ENCODE peak calls at places on chromosomes 13 and 19, in nine cellular contexts. One of them, this sample, is unnamed.

GRCh38 chr13:112244495-112245177 is 131.5 kb upstream of the SPACA7 start:
- DNase-seq in body of pancreas: no peak
- DNase-seq in cardiac fibroblast: no peak
- DNase-seq in BJ: no peak
- DNase-seq in fibroblast of the aortic adventitia: no peak
- DNase-seq in endothelial cell of umbilical vein: no peak
- DNase-seq in IMR-90: no peak
- DNase-seq in ovary: no peak
- DNase-seq in GM12865: no peak
- DNase-seq in this sample: no peak

GRCh38 chr19:41411682-41412265 is 14.2 kb downstream of the BCKDHA start:
- DNase-seq in body of pancreas: peak; percentile 39
- DNase-seq in cardiac fibroblast: no peak
- DNase-seq in BJ: no peak
- DNase-seq in fibroblast of the aortic adventitia: no peak
- DNase-seq in endothelial cell of umbilical vein: no peak
- DNase-seq in IMR-90: no peak
- DNase-seq in ovary: no peak
- DNase-seq in GM12865: no peak
- DNase-seq in this sample: peak; percentile 40

GRCh38 chr19:42201489-42202289 is 15.8 kb downstream of the DEDD2 start:
- DNase-seq in body of pancreas: no peak
- DNase-seq in cardiac fibroblast: no peak
- DNase-seq in BJ: no peak
- DNase-seq in fibroblast of the aortic adventitia: no peak
- DNase-seq in endothelial cell of umbilical vein: no peak
- DNase-seq in IMR-90: no peak
- DNase-seq in ovary: no peak
- DNase-seq in GM12865: peak; percentile 78
- DNase-seq in this sample: no peak

GRCh38 chr13:111550062-111550461 is 229.6 kb downstream of the TEX29 start:
- DNase-seq in body of pancreas: no peak
- DNase-seq in cardiac fibroblast: no peak
- DNase-seq in BJ: no peak
- DNase-seq in fibroblast of the aortic adventitia: no peak
- DNase-seq in endothelial cell of umbilical vein: no peak
- DNase-seq in IMR-90: no peak
- DNase-seq in ovary: no peak
- DNase-seq in GM12865: no peak
- DNase-seq in this sample: no peak

GRCh38 chr19:31257025-31257424 is 92.2 kb downstream of the TSHZ3 start:
- DNase-seq in body of pancreas: no peak
- DNase-seq in cardiac fibroblast: no peak
- DNase-seq in BJ: no peak
- DNase-seq in fibroblast of the aortic adventitia: no peak
- DNase-seq in endothelial cell of umbilical vein: no peak
- DNase-seq in IMR-90: no peak
- DNase-seq in ovary: no peak
- DNase-seq in GM12865: no peak
- DNase-seq in this sample: no peak

GRCh38 chr19:1135454-1135853 is 31.7 kb downstream of the GPX4 start:
- DNase-seq in body of pancreas: no peak
- DNase-seq in cardiac fibroblast: no peak
- DNase-seq in BJ: no peak
- DNase-seq in fibroblast of the aortic adventitia: no peak
- DNase-seq in endothelial cell of umbilical vein: no peak
- DNase-seq in IMR-90: no peak
- DNase-seq in ovary: no peak
- DNase-seq in GM12865: no peak
- DNase-seq in this sample: no peak

GRCh38 chr19:11673608-11674041 is 65.1 kb downstream of the ZNF823 start:
- DNase-seq in body of pancreas: peak; percentile 71
- DNase-seq in cardiac fibroblast: peak; percentile 78
- DNase-seq in BJ: no peak
- DNase-seq in fibroblast of the aortic adventitia: peak; percentile 73
- DNase-seq in endothelial cell of umbilical vein: peak; percentile 81
- DNase-seq in IMR-90: peak; percentile 55
- DNase-seq in ovary: peak; percentile 76
- DNase-seq in GM12865: no peak
- DNase-seq in this sample: peak; percentile 55

GRCh38 chr13:60583911-60584753 is 187.1 kb downstream of the TDRD3 start:
- DNase-seq in body of pancreas: no peak
- DNase-seq in cardiac fibroblast: peak; percentile 72
- DNase-seq in BJ: no peak
- DNase-seq in fibroblast of the aortic adventitia: peak; percentile 90
- DNase-seq in endothelial cell of umbilical vein: no peak
- DNase-seq in IMR-90: peak; percentile 73
- DNase-seq in ovary: no peak
- DNase-seq in GM12865: peak; percentile 5
- DNase-seq in this sample: peak; percentile 43

GRCh38 chr19:36973021-36973843 is 57.1 kb downstream of the ZNF568 start:
- DNase-seq in body of pancreas: peak; percentile 85
- DNase-seq in cardiac fibroblast: peak; percentile 74
- DNase-seq in BJ: peak; percentile 4
- DNase-seq in fibroblast of the aortic adventitia: peak; percentile 61
- DNase-seq in endothelial cell of umbilical vein: peak; percentile 62
- DNase-seq in IMR-90: peak; percentile 50
- DNase-seq in ovary: peak; percentile 77
- DNase-seq in GM12865: peak; percentile 62
- DNase-seq in this sample: peak; percentile 81

GRCh38 chr19:36973844-36974195 is 57.7 kb downstream of the ZNF568 start:
- DNase-seq in body of pancreas: no peak
- DNase-seq in cardiac fibroblast: no peak
- DNase-seq in BJ: no peak
- DNase-seq in fibroblast of the aortic adventitia: no peak
- DNase-seq in endothelial cell of umbilical vein: no peak
- DNase-seq in IMR-90: no peak
- DNase-seq in ovary: no peak
- DNase-seq in GM12865: no peak
- DNase-seq in this sample: no peak

DNA sequence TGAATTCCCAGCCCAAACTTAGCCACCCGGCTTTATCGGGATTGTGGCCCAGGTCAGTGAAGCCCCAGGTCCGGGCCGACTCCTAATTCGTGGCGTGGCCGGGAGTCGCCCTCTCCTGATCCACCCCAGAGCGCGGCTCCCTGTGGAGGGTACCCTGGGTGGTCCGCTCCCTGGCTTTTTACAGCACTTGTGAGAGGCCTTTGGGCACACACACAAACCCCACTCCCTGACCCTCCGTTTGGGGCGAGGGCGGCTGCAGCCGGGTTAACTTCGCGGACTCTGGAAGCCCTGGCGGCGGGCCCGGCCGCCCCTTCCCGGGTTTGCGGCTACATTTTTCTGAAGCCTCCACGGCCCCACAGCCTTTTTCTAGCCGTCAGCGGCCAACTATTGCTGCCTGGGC is 56.5 kb downstream of the ZNF568 start:
- DNase-seq in body of pancreas: no peak
- DNase-seq in cardiac fibroblast: no peak
- DNase-seq in BJ: no peak
- DNase-seq in fibroblast of the aortic adventitia: no peak
- DNase-seq in endothelial cell of umbilical vein: no peak
- DNase-seq in IMR-90: no peak
- DNase-seq in ovary: no peak
- DNase-seq in GM12865: no peak
- DNase-seq in this sample: no peak
- H3K4me3 ChIP-seq in body of pancreas: peak overlapping the region; percentile 40
- H3K4me3 ChIP-seq in cardiac fibroblast: peak overlapping the region; percentile 58
- H3K4me3 ChIP-seq in BJ: peak overlapping the region; percentile 49
- H3K4me3 ChIP-seq in fibroblast of the aortic adventitia: peak overlapping the region; percentile 68
- H3K4me3 ChIP-seq in endothelial cell of umbilical vein: no peak overlapping the region
- H3K4me3 ChIP-seq in IMR-90: peak overlapping the region; percentile 96
- H3K4me3 ChIP-seq in ovary: peak overlapping the region; percentile 56
- H3K4me3 ChIP-seq in GM12865: peak overlapping the region; percentile 35
- H3K4me3 ChIP-seq in this sample: peak overlapping the region; percentile 77

GRCh38 chr19:6753178-6754031 is 13.8 kb downstream of the SH2D3A start:
- DNase-seq in body of pancreas: peak; percentile 68
- DNase-seq in cardiac fibroblast: peak; percentile 76
- DNase-seq in BJ: no peak
- DNase-seq in fibroblast of the aortic adventitia: peak; percentile 54
- DNase-seq in endothelial cell of umbilical vein: peak; percentile 82
- DNase-seq in IMR-90: peak; percentile 15
- DNase-seq in ovary: peak; percentile 87
- DNase-seq in GM12865: peak; percentile 96
- DNase-seq in this sample: peak; percentile 82
- TF ChIP-seq CTCF in body of pancreas: no peak
- TF ChIP-seq CTCF in cardiac fibroblast: peak; percentile 28
- TF ChIP-seq CTCF in BJ: peak; percentile 48
- TF ChIP-seq CTCF in fibroblast of the aortic adventitia: peak; percentile 45
- TF ChIP-seq CTCF in endothelial cell of umbilical vein: peak; percentile 42
- TF ChIP-seq CTCF in IMR-90: no peak
- TF ChIP-seq CTCF in ovary: peak; percentile 72
- TF ChIP-seq CTCF in GM12865: peak; percentile 60
- TF ChIP-seq CTCF in this sample: peak; percentile 7

GRCh38 chr19:17101686-17102628 is 26.4 kb downstream of the MYO9B start:
- DNase-seq in body of pancreas: no peak
- DNase-seq in cardiac fibroblast: no peak
- DNase-seq in BJ: no peak
- DNase-seq in fibroblast of the aortic adventitia: no peak
- DNase-seq in endothelial cell of umbilical vein: no peak
- DNase-seq in IMR-90: no peak
- DNase-seq in ovary: no peak
- DNase-seq in GM12865: no peak
- DNase-seq in this sample: no peak

GRCh38 chr19:17092696-17093095 is 17.1 kb downstream of the MYO9B start:
- DNase-seq in body of pancreas: no peak
- DNase-seq in cardiac fibroblast: no peak
- DNase-seq in BJ: no peak
- DNase-seq in fibroblast of the aortic adventitia: no peak
- DNase-seq in endothelial cell of umbilical vein: no peak
- DNase-seq in IMR-90: no peak
- DNase-seq in ovary: no peak
- DNase-seq in GM12865: no peak
- DNase-seq in this sample: no peak

GRCh38 chr19:17095141-17095919 is 19.8 kb downstream of the MYO9B start:
- DNase-seq in body of pancreas: peak; percentile 41
- DNase-seq in cardiac fibroblast: peak; percentile 95
- DNase-seq in BJ: no peak
- DNase-seq in fibroblast of the aortic adventitia: peak; percentile 94
- DNase-seq in endothelial cell of umbilical vein: no peak
- DNase-seq in IMR-90: peak; percentile 35
- DNase-seq in ovary: no peak
- DNase-seq in GM12865: no peak
- DNase-seq in this sample: no peak

GRCh38 chr19:17098326-17098725 is 22.7 kb downstream of the MYO9B start:
- DNase-seq in body of pancreas: no peak
- DNase-seq in cardiac fibroblast: no peak
- DNase-seq in BJ: no peak
- DNase-seq in fibroblast of the aortic adventitia: no peak
- DNase-seq in endothelial cell of umbilical vein: no peak
- DNase-seq in IMR-90: peak; percentile 34
- DNase-seq in ovary: no peak
- DNase-seq in GM12865: no peak
- DNase-seq in this sample: no peak

GRCh38 chr19:17097593-17098126 is 22.1 kb downstream of the MYO9B start:
- DNase-seq in body of pancreas: no peak
- DNase-seq in cardiac fibroblast: peak; percentile 72
- DNase-seq in BJ: no peak
- DNase-seq in fibroblast of the aortic adventitia: peak; percentile 46
- DNase-seq in endothelial cell of umbilical vein: peak; percentile 41
- DNase-seq in IMR-90: peak; percentile 41
- DNase-seq in ovary: no peak
- DNase-seq in GM12865: no peak
- DNase-seq in this sample: no peak
- H3K4me3 ChIP-seq in body of pancreas: no peak overlapping the region
- H3K4me3 ChIP-seq in cardiac fibroblast: no peak overlapping the region
- H3K4me3 ChIP-seq in BJ: no peak overlapping the region
- H3K4me3 ChIP-seq in fibroblast of the aortic adventitia: no peak overlapping the region
- H3K4me3 ChIP-seq in endothelial cell of umbilical vein: no peak overlapping the region
- H3K4me3 ChIP-seq in IMR-90: no peak overlapping the region
- H3K4me3 ChIP-seq in ovary: no peak overlapping the region
- H3K4me3 ChIP-seq in GM12865: no peak overlapping the region
- H3K4me3 ChIP-seq in this sample: no peak overlapping the region

DNA sequence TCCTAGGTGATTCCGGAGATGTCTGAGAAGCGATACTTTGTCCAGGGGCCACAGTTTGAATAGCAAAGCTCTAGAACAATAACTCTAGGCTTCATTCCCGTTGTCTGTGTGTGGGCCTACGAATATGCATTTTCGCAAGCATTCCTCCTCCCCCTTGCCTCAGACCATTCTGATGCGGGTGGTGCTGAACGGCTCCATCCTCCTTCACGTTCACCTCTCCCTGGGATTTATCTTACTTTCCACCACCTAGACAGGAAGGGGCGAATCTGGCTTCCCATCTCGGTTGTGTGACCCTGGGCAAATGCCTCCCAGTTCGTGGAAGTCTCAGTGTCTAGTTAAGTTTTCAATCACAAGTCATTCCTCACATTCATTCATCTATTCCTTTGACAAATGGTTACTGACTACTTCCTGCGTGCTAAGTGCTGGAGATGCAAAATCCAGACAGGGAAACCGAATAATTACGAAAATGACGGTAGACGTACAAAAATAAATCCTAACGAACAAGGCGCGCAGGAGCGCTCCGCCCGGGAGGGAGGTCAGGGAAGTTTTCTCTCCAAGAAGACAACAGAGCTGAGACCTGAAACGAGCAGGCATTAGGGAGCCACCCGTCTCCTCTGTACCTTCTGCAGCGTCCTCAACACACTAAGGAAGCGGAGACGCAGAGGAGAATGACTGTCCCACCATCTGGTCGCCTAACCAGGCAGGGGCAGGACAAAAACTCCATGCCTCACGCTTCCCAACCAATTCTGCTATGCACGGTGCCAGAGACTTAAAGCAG is 1.3 kb upstream of the CNOT3 start:
- DNase-seq in body of pancreas: no peak
- DNase-seq in cardiac fibroblast: peak; percentile 31
- DNase-seq in BJ: no peak
- DNase-seq in fibroblast of the aortic adventitia: peak; percentile 19
- DNase-seq in endothelial cell of umbilical vein: no peak
- DNase-seq in IMR-90: peak; percentile 16
- DNase-seq in ovary: no peak
- DNase-seq in GM12865: no peak
- DNase-seq in this sample: peak; percentile 15
- TF ChIP-seq CTCF in body of pancreas: no peak
- TF ChIP-seq CTCF in cardiac fibroblast: no peak
- TF ChIP-seq CTCF in BJ: no peak
- TF ChIP-seq CTCF in fibroblast of the aortic adventitia: no peak
- TF ChIP-seq CTCF in endothelial cell of umbilical vein: no peak
- TF ChIP-seq CTCF in IMR-90: no peak
- TF ChIP-seq CTCF in ovary: no peak
- TF ChIP-seq CTCF in GM12865: no peak
- TF ChIP-seq CTCF in this sample: no peak

This sample was measured in epithelial cell of esophagus.